ENCODE peak calls at places on chromosomes 13 and 19, in eight cellular contexts. U is pancreas; Z is renal cortical epithelial cell; M is A172; G is activated CD4-positive, alpha-beta T cell treated with anti-CD3 and anti-CD28 coated beads, Interleukin-2, amount 50 U/mL, for 24 hours; Q is activated CD4-positive, CD25-positive, alpha-beta regulatory T cell; K is aorta; A is endothelial cell of umbilical vein. R is an unnamed sample.

GRCh38 chr19:7926727-7927604 is 1.0 kb upstream of the CTXN1 start:
- DNase-seq in U (peak; percentile 56), Z (no peak), M (no peak), G (no peak), Q (no peak), K (peak; percentile 76), A (no peak), R (no peak)

GRCh38 chr13:97261254-97262015 is 39.3 kb downstream of the MBNL2 start:
- DNase-seq in U (no peak), Z (no peak), M (no peak), G (no peak), Q (no peak), K (no peak), A (no peak), R (no peak)

GRCh38 chr13:110316196-110316595 is 9.1 kb downstream of the COL4A2 start:
- DNase-seq in U (no peak), Z (no peak), M (no peak), G (no peak), Q (no peak), K (no peak), A (no peak), R (no peak)

GRCh38 chr13:30585748-30586262 is 31.9 kb upstream of the USPL1 start:
- DNase-seq in U (no peak), Z (no peak), M (peak; percentile 41), G (no peak), Q (no peak), K (no peak), A (no peak), R (no peak)

GRCh38 chr19:6042776-6043726 is 65.1 kb upstream of the RANBP3 start:
- DNase-seq in U (no peak), Z (no peak), M (no peak), G (no peak), Q (no peak), K (no peak), A (no peak), R (peak; percentile 15)

GRCh38 chr13:46314587-46314986 is 72.5 kb downstream of the RUBCNL start:
- DNase-seq in U (no peak), Z (no peak), M (no peak), G (no peak), Q (no peak), K (no peak), A (no peak), R (no peak)

GRCh38 chr19:45137179-45137761 is 23.5 kb downstream of the NKPD1 start:
- DNase-seq in U (no peak), Z (no peak), M (no peak), G (no peak), Q (no peak), K (no peak), A (no peak), R (no peak)

GRCh38 chr19:55179570-55180484 is at the start of gene SYT5:
- DNase-seq in U (peak; percentile 67), Z (no peak), M (no peak), G (peak; percentile 52), Q (peak; percentile 32), K (no peak), A (no peak), R (no peak)

GRCh38 chr13:79937311-79938243 is 403.3 kb downstream of the SPRY2 start:
- DNase-seq in U (no peak), Z (no peak), M (peak; percentile 13), G (no peak), Q (no peak), K (peak; percentile 25), A (peak; percentile 51), R (no peak)

GRCh38 chr13:19618925-19619324 is 14.5 kb upstream of the MPHOSPH8 start:
- DNase-seq in U (no peak), Z (peak; percentile 33), M (no peak), G (no peak), Q (no peak), K (no peak), A (peak; percentile 48), R (no peak)

GRCh38 chr19:29596885-29597525 is 9.1 kb upstream of the POP4 start:
- DNase-seq in U (no peak), Z (peak; percentile 28), M (peak; percentile 60), G (no peak), Q (no peak), K (no peak), A (no peak), R (no peak)

GRCh38 chr19:39845621-39846175 is 481 bp downstream of the FBL start:
- DNase-seq in U (no peak), Z (no peak), M (peak; percentile 21), G (no peak), Q (no peak), K (peak; percentile 79), A (no peak), R (peak; percentile 63)

GRCh38 chr13:88590574-88590973 is 919.4 kb downstream of the SLITRK5 start:
- DNase-seq in U (no peak), Z (no peak), M (no peak), G (no peak), Q (no peak), K (no peak), A (no peak), R (no peak)

GRCh38 chr19:4660181-4660791 is 9.9 kb downstream of the MYDGF start:
- DNase-seq in U (no peak), Z (no peak), M (peak; percentile 39), G (no peak), Q (no peak), K (no peak), A (peak; percentile 29), R (no peak)